ENCODE peak calls at places on chromosome 5, in four cellular contexts. E is fibroblast of the aortic adventitia, O is endothelial cell, I is KG1. D is an unnamed sample.

GRCh38 chr5:135372654-135373381 is 26.2 kb downstream of the MACROH2A1 start:
- DNase-seq in O (no peak), E (no peak), I (peak; percentile 34), D (no peak)

GRCh38 chr5:128216860-128217531 is 133.4 kb downstream of the SLC12A2 start:
- DNase-seq in E (peak; percentile 58), I (no peak), O (no peak), D (no peak)

GRCh38 chr5:139287890-139288635 is 5.5 kb upstream of the MATR3 start:
- DNase-seq in E (no peak), I (no peak), O (no peak), D (no peak)

GRCh38 chr5:34411470-34412346 is 244.4 kb upstream of the RAI14 start:
- DNase-seq in O (no peak), E (peak; percentile 39), I (no peak), D (peak; percentile 41)

GRCh38 chr5:69048233-69048632 is 45.6 kb upstream of the SLC30A5 start:
- DNase-seq in I (no peak), O (no peak), E (peak; percentile 5), D (no peak)

GRCh38 chr5:148962200-148962550 is 100.7 kb downstream of the SH3TC2 start:
- DNase-seq in I (no peak), E (no peak), O (no peak), D (no peak)

GRCh38 chr5:138435943-138436342 is 2.9 kb upstream of the REEP2 start:
- DNase-seq in E (no peak), O (no peak), I (no peak), D (no peak)

GRCh38 chr5:173247504-173247903 is 12.5 kb upstream of the NKX2-5 start:
- DNase-seq in I (no peak), O (no peak), E (no peak), D (no peak)

GRCh38 chr5:68911840-68912690 is 181.7 kb upstream of the SLC30A5 start:
- DNase-seq in I (no peak), O (no peak), E (peak; percentile 66), D (no peak)

D was measured in glutamatergic neuron.